ENCODE peak calls at places on chromosomes 4 and X, in eight cellular contexts. H is nephron progenitor cell; C is GM12865; S is stimulated activated CD4-positive, alpha-beta T cell treated with anti-CD3 and anti-CD28 coated beads, Interleukin-15, amount 100 ng/mL, for 48 hours; V is NCI-H1694 treated with DMSO at 0.1 percent for 48 hours; U is activated CD4-positive, alpha-beta T cell treated with anti-CD3 and anti-CD28 coated beads, Interleukin-2, amount 10 ng/mL, durations not matched to agents 24 days and 14 days; E is HEK293T; G is pons. L is an unnamed sample.

GRCh38 chr4:168832746-168833575 is 177.1 kb downstream of the CBR4 start:
- DNase-seq in C (no peak), G (no peak), V (no peak), U (peak), H (peak), E (peak), S (no peak), L (peak)

GRCh38 chrX:124211312-124211942 is 121.0 kb upstream of the TEX13D start:
- DNase-seq in E (peak), G (peak), C (peak), H (no peak), V (peak), U (peak), S (no peak), L (no peak)

GRCh38 chr4:107619065-107619464 is 101.0 kb downstream of the PAPSS1 start:
- DNase-seq in E (no peak), U (no peak), G (no peak), C (no peak), S (no peak), V (no peak), H (no peak), L (no peak)

GRCh38 chr4:1350169-1350520 is 3.1 kb downstream of the UVSSA start:
- DNase-seq in E (no peak), V (no peak), C (no peak), S (no peak), U (no peak), G (no peak), H (no peak), L (no peak)

GRCh38 chr4:151857368-151857767 is 96.6 kb upstream of the GATB start:
- DNase-seq in G (no peak), E (no peak), H (no peak), U (no peak), V (no peak), C (no peak), S (no peak), L (no peak)

GRCh38 chr4:160217352-160217751 is 1114.5 kb downstream of the RAPGEF2 start:
- DNase-seq in E (no peak), U (no peak), V (no peak), H (no peak), C (no peak), G (no peak), S (no peak), L (no peak)

GRCh38 chr4:133592106-133592505 is 443.0 kb downstream of the PCDH10 start:
- DNase-seq in V (no peak), H (no peak), G (no peak), U (no peak), C (no peak), S (no peak), E (no peak), L (no peak)

GRCh38 chrX:77442728-77443127 is 4.5 kb upstream of the FGF16 start:
- DNase-seq in V (no peak), H (no peak), E (no peak), G (no peak), C (no peak), U (no peak), S (no peak), L (peak)

GRCh38 chr4:147288512-147288911 is 192.4 kb upstream of the EDNRA start:
- DNase-seq in U (no peak), H (no peak), E (no peak), C (no peak), V (no peak), S (no peak), G (no peak), L (no peak)

GRCh38 chr4:83285022-83285387 is 407 bp upstream of the COQ2 start:
- DNase-seq in H (no peak), C (peak), V (peak), E (no peak), S (no peak), G (peak), U (peak), L (peak)

GRCh38 chrX:20217906-20218305 is 48.8 kb downstream of the RPS6KA3 start:
- DNase-seq in S (no peak), E (no peak), H (no peak), G (no peak), U (no peak), C (no peak), V (no peak), L (no peak)

GRCh38 chrX:45324941-45325340 is 124.3 kb upstream of the DIPK2B start:
- DNase-seq in E (no peak), U (no peak), C (no peak), S (no peak), H (no peak), G (no peak), V (no peak), L (no peak)

GRCh38 chrX:122565952-122566351 is 618.1 kb upstream of the GRIA3 start:
- DNase-seq in U (no peak), V (peak), C (no peak), G (no peak), E (no peak), H (no peak), S (no peak), L (no peak)

GRCh38 chrX:10537308-10537707 is 83.1 kb downstream of the MID1 start:
- DNase-seq in C (no peak), S (no peak), E (no peak), H (no peak), U (no peak), V (no peak), G (no peak), L (no peak)

GRCh38 chrX:49166914-49167739 is 4.6 kb downstream of the MAGIX start:
- DNase-seq in V (no peak), H (no peak), U (peak), G (peak), S (peak), C (peak), E (no peak), L (peak)

GRCh38 chr4:77082886-77083608 is 7.3 kb upstream of the CCNI start:
- DNase-seq in G (no peak), C (no peak), S (no peak), V (no peak), U (no peak), E (no peak), H (no peak), L (no peak)